ENCODE peak calls at places on chromosomes 3 and 15, in six cellular contexts. A is upper lobe of right lung, O is GM20000, W is left lung, B is fibroblast of lung, F is foreskin keratinocyte. D is an unnamed sample.

GRCh38 chr15:98241032-98241554 is 280.6 kb downstream of the ARRDC4 start:
- DNase-seq in A (no peak), O (no peak), W (no peak), B (no peak), F (no peak), D (no peak)

GRCh38 chr3:115725800-115726199 is 102.5 kb downstream of the GAP43 start:
- DNase-seq in A (no peak), O (no peak), W (no peak), B (no peak), F (no peak), D (no peak)

GRCh38 chr3:195895900-195896360 is 12.4 kb downstream of the TNK2 start:
- DNase-seq in A (peak), O (peak), W (peak), B (no peak), F (no peak), D (no peak)

GRCh38 chr3:118714800-118715199 is 319.8 kb downstream of the IGSF11 start:
- DNase-seq in A (no peak), O (no peak), W (no peak), B (no peak), F (no peak), D (no peak)

GRCh38 chr3:18288243-18288642 is 136.9 kb downstream of the SATB1 start:
- DNase-seq in A (no peak), O (no peak), W (no peak), B (no peak), F (no peak), D (no peak)

GRCh38 chr15:45521596-45522167 is 873 bp downstream of the SLC30A4 start:
- DNase-seq in A (no peak), O (peak), W (no peak), B (peak), F (no peak), D (no peak)

GRCh38 chr15:101535170-101535902 is 45.8 kb upstream of the PCSK6 start:
- DNase-seq in A (no peak), O (no peak), W (no peak), B (no peak), F (no peak), D (no peak)

GRCh38 chr3:119149484-119149883 is 3.5 kb downstream of the TEX55 start:
- DNase-seq in A (no peak), O (no peak), W (no peak), B (peak), F (no peak), D (no peak)

GRCh38 chr3:8739757-8740508 is 6.3 kb downstream of the CAV3 start:
- DNase-seq in A (no peak), O (no peak), W (no peak), B (peak), F (peak), D (no peak)

GRCh38 chr3:60304103-60304502 is 947.1 kb downstream of the FHIT start:
- DNase-seq in A (no peak), O (no peak), W (no peak), B (peak), F (no peak), D (no peak)

GRCh38 chr15:58213587-58214360 is 75.6 kb downstream of the AQP9 start:
- DNase-seq in A (no peak), O (no peak), W (no peak), B (no peak), F (no peak), D (no peak)

GRCh38 chr3:195892355-195893120 is 15.8 kb downstream of the TNK2 start:
- DNase-seq in A (no peak), O (no peak), W (peak), B (peak), F (no peak), D (no peak)

GRCh38 chr15:48340111-48340510 is 8.9 kb downstream of the DUT start:
- DNase-seq in A (no peak), O (no peak), W (no peak), B (no peak), F (no peak), D (no peak)

GRCh38 chr3:108757404-108757982 is at the start of gene RETNLB:
- DNase-seq in A (no peak), O (no peak), W (no peak), B (no peak), F (no peak), D (no peak)

GRCh38 chr3:185763347-185764010 is 61.4 kb downstream of the IGF2BP2 start:
- DNase-seq in A (no peak), O (no peak), W (no peak), B (no peak), F (no peak), D (no peak)

GRCh38 chr3:75001330-75001729 is 386.9 kb upstream of the CNTN3 start:
- DNase-seq in A (no peak), O (no peak), W (no peak), B (no peak), F (no peak), D (no peak)

GRCh38 chr3:140270329-140270728 is 335.3 kb downstream of the CLSTN2 start:
- DNase-seq in A (no peak), O (no peak), W (no peak), B (peak), F (peak), D (no peak)

GRCh38 chr3:136266468-136266867 is 16.3 kb downstream of the PCCB start:
- DNase-seq in A (no peak), O (no peak), W (no peak), B (peak), F (peak), D (no peak)

GRCh38 chr15:91885054-91885453 is 31.5 kb downstream of the SLCO3A1 start:
- DNase-seq in A (no peak), O (no peak), W (no peak), B (no peak), F (no peak), D (no peak)

GRCh38 chr3:125051715-125052581 is 3.8 kb downstream of the HEG1 start:
- DNase-seq in A (no peak), O (peak), W (no peak), B (peak), F (no peak), D (no peak)

GRCh38 chr3:141407043-141407442 is 38.7 kb downstream of the ZBTB38 start:
- DNase-seq in A (no peak), O (no peak), W (no peak), B (peak), F (peak), D (peak)

GRCh38 chr3:16132926-16133325 is 41.6 kb upstream of the GALNT15 start:
- DNase-seq in A (no peak), O (no peak), W (no peak), B (no peak), F (no peak), D (no peak)

GRCh38 chr15:45454825-45455224 is 67.7 kb downstream of the SLC30A4 start:
- DNase-seq in A (peak), O (peak), W (peak), B (peak), F (peak), D (peak)

GRCh38 chr3:110684436-110684835 is 387.2 kb upstream of the NECTIN3 start:
- DNase-seq in A (no peak), O (no peak), W (no peak), B (no peak), F (no peak), D (no peak)

GRCh38 chr3:36876181-36876936 is 68.5 kb downstream of the TRANK1 start:
- DNase-seq in A (no peak), O (peak), W (no peak), B (no peak), F (no peak), D (no peak)

GRCh38 chr3:152835311-152836102 is 576 bp downstream of the P2RY1 start:
- DNase-seq in A (peak), O (peak), W (peak), B (peak), F (peak), D (no peak)

GRCh38 chr3:114179575-114179974 is 723 bp upstream of the DRD3 start:
- DNase-seq in A (no peak), O (no peak), W (no peak), B (peak), F (no peak), D (no peak)

GRCh38 chr3:173659972-173660371 is 262.4 kb downstream of the NLGN1 start:
- DNase-seq in A (no peak), O (no peak), W (no peak), B (peak), F (no peak), D (no peak)

GRCh38 chr3:33932010-33932764 is 133.8 kb downstream of the PDCD6IP start:
- DNase-seq in A (no peak), O (no peak), W (no peak), B (no peak), F (no peak), D (no peak)

GRCh38 chr3:55891106-55891505 is 404.0 kb upstream of the WNT5A start:
- DNase-seq in A (no peak), O (no peak), W (no peak), B (no peak), F (no peak), D (no peak)

GRCh38 chr3:52043750-52044149 is 12.6 kb downstream of the DUSP7 start:
- DNase-seq in A (no peak), O (no peak), W (no peak), B (no peak), F (no peak), D (no peak)

GRCh38 chr3:52046914-52047239 is 9.5 kb downstream of the DUSP7 start:
- DNase-seq in A (no peak), O (no peak), W (no peak), B (no peak), F (no peak), D (no peak)

GRCh38 chr3:52046186-52046913 is 10.0 kb downstream of the DUSP7 start:
- DNase-seq in A (no peak), O (no peak), W (peak), B (peak), F (peak), D (no peak)

GRCh38 chr3:52047295-52047960 is 8.9 kb downstream of the DUSP7 start:
- DNase-seq in A (peak), O (no peak), W (peak), B (peak), F (peak), D (no peak)

DNA sequence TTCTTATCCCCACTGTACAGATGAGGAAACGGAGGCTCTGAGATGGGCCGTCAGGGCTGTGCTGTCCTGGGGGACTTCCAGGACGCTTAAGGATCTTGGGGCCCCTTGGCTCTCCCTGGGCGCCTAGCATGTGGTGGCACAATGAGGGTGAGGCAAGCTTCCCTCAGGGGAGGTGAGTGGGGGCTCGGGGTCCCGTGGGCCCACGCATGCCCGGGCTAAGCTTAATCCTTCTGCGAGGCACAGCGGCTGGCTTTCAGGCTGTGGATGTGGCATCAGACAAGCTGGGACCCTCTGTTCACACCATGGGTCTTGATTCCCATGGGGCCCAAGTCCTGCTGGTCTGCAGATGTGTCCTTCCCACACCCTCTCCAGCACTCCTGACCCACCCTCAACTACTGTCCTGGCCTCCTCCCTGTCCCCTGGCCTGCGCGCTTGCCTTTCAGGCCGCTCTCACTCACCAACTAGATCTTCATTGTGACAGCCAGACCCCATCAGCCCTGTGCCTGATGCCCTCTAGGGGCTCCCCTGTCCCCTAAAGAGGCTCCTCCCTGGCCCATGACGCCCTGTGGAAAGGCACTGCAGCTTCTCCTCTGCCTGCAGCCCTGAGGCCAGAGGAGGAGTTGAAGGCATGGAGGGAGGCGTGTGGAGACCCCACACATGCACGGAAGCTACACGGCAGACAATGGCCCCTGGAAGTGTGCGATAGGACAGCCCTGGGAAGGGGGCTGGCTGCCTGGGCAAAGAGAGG is 11.3 kb downstream of the DUSP7 start:
- DNase-seq in A (no peak), O (no peak), W (no peak), B (no peak), F (no peak), D (no peak)
- TF ChIP-seq CTCF in A (no peak), O (no peak), W (no peak), B (no peak), F (peak), D (no peak)

DNA sequence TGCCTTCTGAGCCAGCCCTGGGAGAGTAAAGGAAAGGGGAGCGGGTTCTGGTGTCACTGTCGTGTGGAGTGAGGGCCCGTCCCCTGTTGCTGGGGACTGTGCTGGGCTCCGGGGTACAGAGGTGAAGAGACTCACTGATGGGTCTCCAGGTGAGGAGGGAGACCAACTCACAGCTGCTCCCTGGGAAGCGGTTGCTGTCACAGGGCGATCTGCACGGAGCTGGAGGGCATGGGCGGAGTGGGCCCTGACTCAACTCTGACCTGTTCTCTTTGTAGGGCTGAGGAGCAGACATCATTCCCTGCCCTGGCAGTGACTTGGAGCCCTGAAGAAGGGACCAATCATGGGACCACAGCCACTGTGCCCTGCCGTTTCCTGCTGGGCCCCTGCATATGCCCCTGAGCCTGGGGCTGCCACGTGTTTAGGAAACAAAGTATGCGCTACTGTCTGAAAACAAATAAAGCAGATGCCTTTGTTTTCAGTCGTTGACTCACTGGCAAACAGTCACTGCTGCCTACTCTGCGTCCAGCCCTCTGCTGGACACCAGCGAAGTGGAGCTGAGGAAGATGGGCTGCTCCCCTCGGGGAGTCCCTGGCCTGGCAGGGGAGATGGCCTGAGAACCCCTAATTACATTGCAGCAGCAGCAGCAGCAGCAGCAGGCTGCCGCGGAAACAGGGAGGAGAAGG is 22.9 kb upstream of the PLXNA1 start:
- DNase-seq in A (peak), O (no peak), W (no peak), B (peak), F (peak), D (no peak)
- TF ChIP-seq CTCF in A (no peak), O (no peak), W (peak), B (peak), F (peak), D (no peak)

DNA sequence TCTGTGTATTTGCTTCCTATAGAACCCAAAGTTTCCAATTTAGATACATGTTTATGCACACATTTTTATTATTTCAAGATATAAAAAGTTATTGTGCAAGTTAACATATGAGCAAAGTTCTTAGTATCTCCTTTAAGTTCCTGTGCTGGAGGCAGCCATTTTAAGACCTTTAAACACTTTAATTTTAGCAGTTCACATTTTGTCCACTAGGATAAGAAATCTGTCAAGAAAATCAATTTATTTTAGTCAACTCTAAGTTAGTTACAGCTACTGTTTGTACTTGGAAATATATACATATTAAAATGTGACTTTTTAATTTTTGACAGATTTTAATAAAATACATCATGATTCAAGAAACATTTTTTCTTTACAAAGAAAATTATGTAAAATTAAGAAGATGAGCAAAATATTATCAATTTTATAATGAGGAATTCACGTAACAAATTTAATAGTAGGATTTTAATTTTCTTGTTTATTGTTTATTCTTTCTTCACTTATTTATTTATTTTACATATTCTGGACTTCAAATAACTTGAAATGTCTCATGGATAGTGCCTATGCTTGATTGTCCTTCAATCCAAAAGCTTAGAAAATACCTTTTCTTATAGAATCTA is 402.6 kb upstream of the GBE1 start:
- DNase-seq in A (no peak), O (no peak), W (no peak), B (peak), F (no peak), D (no peak)
- TF ChIP-seq CTCF in A (peak), O (no peak), W (no peak), B (peak), F (peak), D (no peak)

GRCh38 chr3:69384379-69384778 is 1.5 kb downstream of the FRMD4B start:
- DNase-seq in A (no peak), O (no peak), W (no peak), B (no peak), F (no peak), D (no peak)

GRCh38 chr3:69385033-69385722 is 710 bp downstream of the FRMD4B start:
- DNase-seq in A (no peak), O (no peak), W (no peak), B (no peak), F (no peak), D (no peak)

GRCh38 chr3:69385723-69386483 is at the start of gene FRMD4B:
- DNase-seq in A (peak), O (peak), W (peak), B (peak), F (no peak), D (no peak)

GRCh38 chr3:69388241-69388640 is 2.4 kb upstream of the FRMD4B start:
- DNase-seq in A (no peak), O (no peak), W (no peak), B (no peak), F (no peak), D (no peak)

GRCh38 chr3:69386535-69387385 is 872 bp upstream of the FRMD4B start:
- DNase-seq in A (no peak), O (no peak), W (no peak), B (no peak), F (peak), D (no peak)
- TF ChIP-seq CTCF in A (no peak), O (no peak), W (no peak), B (no peak), F (no peak), D (no peak)